ENCODE peak calls at places on chromosomes 4 and X, in six cellular contexts. D is endodermal cell; K is activated CD4-positive, alpha-beta T cell treated with anti-CD3 and anti-CD28 coated beads, Interleukin-2, amount 10 ng/mL, durations not matched to agents 7 days and 5 days; G is right cardiac atrium; C is C1 segment of cervical spinal cord; O is SJSA1. R is an unnamed sample.

GRCh38 chrX:27186671-27187070 is 276.5 kb downstream of the PPP4R3C start:
- DNase-seq in K (peak; percentile 17), D (peak; percentile 58), G (no peak), O (peak; percentile 0), C (no peak), R (no peak)

GRCh38 chr4:143700060-143700419 is 435 bp downstream of the FREM3 start:
- DNase-seq in K (no peak), O (no peak), C (no peak), D (peak; percentile 76), G (peak; percentile 34), R (no peak)

GRCh38 chr4:1842993-1843448 is 12.9 kb downstream of the LETM1 start:
- DNase-seq in C (no peak), D (no peak), G (no peak), O (no peak), K (no peak), R (no peak)

GRCh38 chr4:985123-985830 is 1.6 kb upstream of the IDUA start:
- DNase-seq in G (peak; percentile 75), O (no peak), K (peak; percentile 67), D (peak; percentile 92), C (no peak), R (no peak)

GRCh38 chr4:62162606-62163005 is 962.5 kb downstream of the ADGRL3 start:
- DNase-seq in K (no peak), D (peak; percentile 56), C (no peak), G (no peak), O (no peak), R (no peak)

GRCh38 chr4:15918484-15919129 is 19.9 kb downstream of the FGFBP1 start:
- DNase-seq in K (no peak), C (no peak), G (no peak), D (no peak), O (no peak), R (no peak)

GRCh38 chr4:3241905-3242304 is 7.1 kb upstream of the MSANTD1 start:
- DNase-seq in O (no peak), G (no peak), C (no peak), K (no peak), D (no peak), R (no peak)

GRCh38 chr4:43325220-43325967 is 432.9 kb downstream of the GRXCR1 start:
- DNase-seq in O (no peak), K (no peak), D (no peak), C (no peak), G (no peak), R (no peak)

GRCh38 chrX:30887721-30888120 is 1.3 kb downstream of the TAB3 start:
- DNase-seq in K (peak; percentile 9), G (no peak), O (no peak), C (no peak), D (no peak), R (no peak)

GRCh38 chr4:3767569-3768288 is 1.5 kb downstream of the ADRA2C start:
- DNase-seq in D (peak; percentile 85), K (peak; percentile 10), G (no peak), O (no peak), C (no peak), R (no peak)

GRCh38 chrX:8845060-8845459 is 43.9 kb upstream of the FAM9A start:
- DNase-seq in G (peak; percentile 13), K (no peak), C (no peak), D (no peak), O (no peak), R (no peak)

GRCh38 chrX:17706676-17707075 is 30.6 kb upstream of the SCML1 start:
- DNase-seq in O (no peak), D (no peak), K (no peak), G (no peak), C (no peak), R (no peak)

GRCh38 chrX:125953769-125954168 is 212.3 kb downstream of the DCAF12L2 start:
- DNase-seq in O (no peak), D (no peak), K (no peak), C (no peak), G (no peak), R (no peak)

GRCh38 chr4:10715696-10716095 is 31.1 kb upstream of the CLNK start:
- DNase-seq in G (no peak), D (no peak), O (no peak), K (no peak), C (no peak), R (no peak)

GRCh38 chrX:39752820-39753219 is 344.9 kb downstream of the BCOR start:
- DNase-seq in C (no peak), D (no peak), O (no peak), G (no peak), K (no peak), R (peak; percentile 41)

GRCh38 chrX:121333942-121334341 is 286.5 kb downstream of the GLUD2 start:
- DNase-seq in G (no peak), O (no peak), D (no peak), K (no peak), C (no peak), R (no peak)

GRCh38 chr4:7365472-7366179 is 69.1 kb downstream of the PSAPL1 start:
- DNase-seq in D (no peak), O (no peak), K (no peak), G (peak; percentile 32), C (peak; percentile 57), R (peak; percentile 90)

GRCh38 chr4:37646237-37646636 is 39.9 kb downstream of the RELL1 start:
- DNase-seq in K (no peak), G (no peak), C (no peak), D (no peak), O (no peak), R (no peak)

GRCh38 chr4:185566972-185567749 is 31.9 kb upstream of the PDLIM3 start:
- DNase-seq in K (no peak), D (no peak), O (no peak), G (peak; percentile 65), C (no peak), R (peak; percentile 50)

GRCh38 chr4:142600952-142601351 is 245.1 kb downstream of the INPP4B start:
- DNase-seq in O (no peak), K (no peak), G (no peak), C (no peak), D (no peak), R (no peak)

GRCh38 chr4:1887065-1887464 is 15.9 kb downstream of the NSD2 start:
- DNase-seq in D (no peak), K (no peak), C (no peak), G (no peak), O (no peak), R (no peak)

GRCh38 chr4:123244233-123244632 is 152.4 kb upstream of the SPRY1 start:
- DNase-seq in G (peak; percentile 64), O (no peak), K (no peak), D (no peak), C (no peak), R (no peak)

R was measured in hippocampal formation.